ENCODE peak calls at places on chromosome 16, in six cellular contexts. H, R, U, F, X and E are unnamed samples.

GRCh38 chr16:19765860-19766553 is 47.9 kb downstream of the IQCK start:
- DNase-seq in H (no peak), R (peak), U (no peak), F (no peak), X (no peak), E (no peak)

GRCh38 chr16:12904041-12904671 is 2.8 kb downstream of the SHISA9 start:
- DNase-seq in H (no peak), R (no peak), U (no peak), F (no peak), X (no peak), E (peak)

GRCh38 chr16:83992624-83993023 is 24.6 kb downstream of the NECAB2 start:
- DNase-seq in H (peak), R (no peak), U (peak), F (no peak), X (no peak), E (peak)

GRCh38 chr16:1159973-1160772 is 7.3 kb downstream of the CACNA1H start:
- DNase-seq in H (no peak), R (no peak), U (no peak), F (no peak), X (no peak), E (peak)

GRCh38 chr16:75593825-75594820 is 27.9 kb downstream of the GABARAPL2 start:
- DNase-seq in H (peak), R (no peak), U (peak), F (no peak), X (no peak), E (no peak)

GRCh38 chr16:83143788-83144187 is 517.0 kb downstream of the CDH13 start:
- DNase-seq in H (peak), R (no peak), U (peak), F (no peak), X (no peak), E (peak)

GRCh38 chr16:84357191-84357651 is 11.1 kb upstream of the ATP2C2 start:
- DNase-seq in H (peak), R (peak), U (peak), F (no peak), X (no peak), E (no peak)

GRCh38 chr16:23025692-23026305 is 123.5 kb downstream of the USP31 start:
- DNase-seq in H (no peak), R (no peak), U (no peak), F (no peak), X (no peak), E (peak)

GRCh38 chr16:13426279-13426678 is 493.7 kb upstream of the ERCC4 start:
- DNase-seq in H (no peak), R (no peak), U (no peak), F (no peak), X (no peak), E (peak)

GRCh38 chr16:69397821-69398521 is 12.2 kb upstream of the TERF2 start:
- DNase-seq in H (peak), R (peak), U (peak), F (no peak), X (no peak), E (peak)

GRCh38 chr16:50603206-50604064 is 55.2 kb downstream of the NKD1 start:
- DNase-seq in H (peak), R (no peak), U (peak), F (no peak), X (no peak), E (no peak)

GRCh38 chr16:75012380-75013081 is 13.7 kb downstream of the ZNRF1 start:
- DNase-seq in H (no peak), R (no peak), U (no peak), F (no peak), X (no peak), E (peak)

GRCh38 chr16:27748868-27749546 is 199.1 kb downstream of the KATNIP start:
- DNase-seq in H (peak), R (peak), U (peak), F (peak), X (no peak), E (peak)

GRCh38 chr16:50298075-50298460 is 31.7 kb downstream of the ADCY7 start:
- DNase-seq in H (no peak), R (no peak), U (no peak), F (no peak), X (no peak), E (no peak)

GRCh38 chr16:46832757-46833464 is 1.9 kb upstream of the C16orf87 start:
- DNase-seq in H (no peak), R (no peak), U (no peak), F (no peak), X (no peak), E (no peak)

GRCh38 chr16:11334831-11335404 is 10.3 kb upstream of the RMI2 start:
- DNase-seq in H (no peak), R (no peak), U (no peak), F (no peak), X (no peak), E (no peak)

GRCh38 chr16:29192329-29193247 is 207.7 kb downstream of the LAT start:
- DNase-seq in H (no peak), R (no peak), U (no peak), F (no peak), X (no peak), E (no peak)

GRCh38 chr16:24540575-24541240 is 1.3 kb downstream of the RBBP6 start:
- DNase-seq in H (no peak), R (peak), U (no peak), F (peak), X (no peak), E (peak)

GRCh38 chr16:30967795-30968194 is 10.2 kb downstream of the SETD1A start:
- DNase-seq in H (no peak), R (no peak), U (no peak), F (no peak), X (no peak), E (no peak)

GRCh38 chr16:56931253-56931768 is 631 bp upstream of the HERPUD1 start:
- DNase-seq in H (no peak), R (no peak), U (no peak), F (no peak), X (no peak), E (peak)

GRCh38 chr16:85878875-85879274 is 20.1 kb upstream of the IRF8 start:
- DNase-seq in H (peak), R (no peak), U (peak), F (no peak), X (no peak), E (peak)

GRCh38 chr16:77556203-77556602 is 121.4 kb upstream of the ADAMTS18 start:
- DNase-seq in H (no peak), R (no peak), U (no peak), F (no peak), X (no peak), E (peak)

GRCh38 chr16:15990902-15991301 is 41.5 kb downstream of the ABCC1 start:
- DNase-seq in H (no peak), R (no peak), U (no peak), F (no peak), X (no peak), E (peak)